ENCODE peak calls at places on chromosome 21, in five cellular contexts. A is aorta; R is cardiac fibroblast; G is NCI-H2171 treated with DMSO at 0.1 percent for 48 hours; Q is activated CD4-positive, CD25-positive, alpha-beta regulatory T cell treated with anti-CD3 and anti-CD28 coated beads, Interleukin-2, amount 50 U/mL, for 16 hours. O is an unnamed sample.

GRCh38 chr21:37711294-37711844 is 204.9 kb downstream of the KCNJ6 start:
- DNase-seq in R (no peak), Q (no peak), A (no peak), G (peak; percentile 76), O (peak; percentile 4)

GRCh38 chr21:33684923-33685560 is 42.7 kb downstream of the ITSN1 start:
- DNase-seq in Q (no peak), G (no peak), A (no peak), R (peak; percentile 49), O (no peak)

GRCh38 chr21:37821791-37822450 is 94.3 kb downstream of the KCNJ6 start:
- DNase-seq in G (peak; percentile 60), A (no peak), Q (no peak), R (no peak), O (no peak)

GRCh38 chr21:17783816-17784598 is 35.1 kb downstream of the C21orf91 start:
- DNase-seq in Q (no peak), G (no peak), R (no peak), A (no peak), O (no peak)

GRCh38 chr21:41777934-41778815 is 11.3 kb upstream of the RIPK4 start:
- DNase-seq in A (peak; percentile 92), R (peak; percentile 94), G (peak; percentile 60), Q (no peak), O (peak; percentile 67)

GRCh38 chr21:17118638-17119384 is 394.0 kb upstream of the CXADR start:
- DNase-seq in A (no peak), G (no peak), Q (no peak), R (peak; percentile 66), O (no peak)

GRCh38 chr21:18349468-18349867 is 54.1 kb downstream of the TMPRSS15 start:
- DNase-seq in Q (no peak), G (no peak), R (no peak), A (no peak), O (no peak)

GRCh38 chr21:42499430-42500106 is 3.5 kb upstream of the RSPH1 start:
- DNase-seq in R (no peak), A (no peak), Q (no peak), G (no peak), O (peak; percentile 61)

GRCh38 chr21:45420623-45421041 is 15.7 kb downstream of the COL18A1 start:
- DNase-seq in Q (no peak), R (no peak), A (peak; percentile 83), G (no peak), O (no peak)

GRCh38 chr21:35904995-35905972 is 155.0 kb downstream of the SETD4 start:
- DNase-seq in G (no peak), A (peak; percentile 75), Q (no peak), R (peak; percentile 67), O (no peak)